ENCODE peak calls at places on chromosomes 5 and 9, in four cellular contexts. J, R, X and O are unnamed samples.

GRCh38 chr5:14295610-14296009 is 152.5 kb downstream of the TRIO start:
- DNase-seq in J (no peak), R (no peak), X (no peak), O (no peak)

GRCh38 chr5:150458819-150459557 is 9.4 kb upstream of the RPS14 start:
- DNase-seq in J (peak; percentile 90), R (peak; percentile 90), X (peak; percentile 75), O (peak; percentile 74)

GRCh38 chr5:155943516-155944407 is 383.2 kb upstream of the SGCD start:
- DNase-seq in J (peak; percentile 2), R (peak; percentile 14), X (peak; percentile 71), O (peak; percentile 81)

GRCh38 chr5:53557386-53557785 is 3.1 kb upstream of the NDUFS4 start:
- DNase-seq in J (peak; percentile 28), R (no peak), X (no peak), O (peak; percentile 62)

GRCh38 chr9:3773661-3774060 is 247.9 kb upstream of the RFX3 start:
- DNase-seq in J (no peak), R (no peak), X (no peak), O (no peak)

GRCh38 chr9:134026561-134026960 is 1.3 kb downstream of the BRD3OS start:
- DNase-seq in J (no peak), R (no peak), X (no peak), O (no peak)

GRCh38 chr9:107975426-107976010 is 485.9 kb upstream of the KLF4 start:
- DNase-seq in J (no peak), R (no peak), X (no peak), O (no peak)

GRCh38 chr9:125472926-125473701 is 211.5 kb downstream of the GAPVD1 start:
- DNase-seq in J (no peak), R (no peak), X (peak; percentile 57), O (peak; percentile 53)

GRCh38 chr5:130488252-130488651 is 584.0 kb downstream of the CHSY3 start:
- DNase-seq in J (no peak), R (no peak), X (no peak), O (no peak)

GRCh38 chr5:126015244-126016054 is 407.8 kb upstream of the GRAMD2B start:
- DNase-seq in J (peak; percentile 35), R (no peak), X (peak; percentile 84), O (peak; percentile 50)

GRCh38 chr5:135559342-135559741 is 19.4 kb downstream of the CXCL14 start:
- DNase-seq in J (peak; percentile 19), R (no peak), X (peak; percentile 71), O (no peak)

GRCh38 chr9:133149130-133150015 is 14.3 kb downstream of the GBGT1 start:
- DNase-seq in J (peak; percentile 90), R (peak; percentile 96), X (peak; percentile 92), O (peak; percentile 96)

GRCh38 chr5:120806132-120806531 is 342.0 kb downstream of the PRR16 start:
- DNase-seq in J (no peak), R (no peak), X (no peak), O (peak; percentile 53)

GRCh38 chr5:175680020-175680419 is 22.1 kb downstream of the HRH2 start:
- DNase-seq in J (no peak), R (no peak), X (no peak), O (no peak)

GRCh38 chr9:71285191-71285656 is 163.8 kb upstream of the TRPM3 start:
- DNase-seq in J (peak; percentile 72), R (peak; percentile 49), X (peak; percentile 73), O (peak; percentile 69)

GRCh38 chr5:68652507-68652906 is 437.0 kb downstream of the PIK3R1 start:
- DNase-seq in J (peak; percentile 53), R (no peak), X (no peak), O (peak; percentile 44)

GRCh38 chr5:158233735-158234322 is 374.9 kb upstream of the CLINT1 start:
- DNase-seq in J (no peak), R (no peak), X (no peak), O (no peak)

GRCh38 chr5:160956011-160956410 is 104.0 kb upstream of the ATP10B start:
- DNase-seq in J (no peak), R (no peak), X (no peak), O (no peak)

GRCh38 chr9:121725008-121725795 is 73.8 kb downstream of the DAB2IP start:
- DNase-seq in J (no peak), R (no peak), X (no peak), O (peak; percentile 100)

GRCh38 chr5:176632777-176633176 is 2.3 kb downstream of the EIF4E1B start:
- DNase-seq in J (no peak), R (no peak), X (no peak), O (no peak)

GRCh38 chr5:172897691-172898512 is 61.3 kb upstream of the RPL26L1 start:
- DNase-seq in J (peak; percentile 31), R (no peak), X (no peak), O (peak; percentile 95)

GRCh38 chr9:71683598-71684235 is 84.6 kb downstream of the CEMIP2 start:
- DNase-seq in J (peak; percentile 46), R (no peak), X (peak; percentile 72), O (peak; percentile 78)

GRCh38 chr5:67659288-67659687 is 462.7 kb upstream of the CD180 start:
- DNase-seq in J (no peak), R (no peak), X (no peak), O (no peak)

GRCh38 chr9:92749934-92750315 is 14.7 kb downstream of the BICD2 start:
- DNase-seq in J (no peak), R (no peak), X (peak; percentile 76), O (no peak)

GRCh38 chr9:95370064-95370463 is 52.6 kb upstream of the FANCC start:
- DNase-seq in J (no peak), R (no peak), X (no peak), O (no peak)

GRCh38 chr5:152701305-152701704 is 296.2 kb upstream of the NMUR2 start:
- DNase-seq in J (no peak), R (no peak), X (no peak), O (no peak)

GRCh38 chr9:26723486-26723885 is 169.1 kb downstream of the CAAP1 start:
- DNase-seq in J (peak; percentile 57), R (peak; percentile 5), X (peak; percentile 85), O (peak; percentile 44)

GRCh38 chr5:130471-131175 is 38.7 kb downstream of the PLEKHG4B start:
- DNase-seq in J (no peak), R (no peak), X (no peak), O (peak; percentile 63)

GRCh38 chr5:10987291-10987806 is 226.3 kb upstream of the DAP start:
- DNase-seq in J (no peak), R (no peak), X (no peak), O (peak; percentile 3)

GRCh38 chr5:111775224-111775623 is 18.2 kb upstream of the NREP start:
- DNase-seq in J (no peak), R (no peak), X (peak; percentile 22), O (peak; percentile 29)

GRCh38 chr9:33288828-33289483 is 1.4 kb upstream of the NFX1 start:
- DNase-seq in J (no peak), R (no peak), X (no peak), O (no peak)

GRCh38 chr9:33289936-33290246 is 425 bp upstream of the NFX1 start:
- DNase-seq in J (no peak), R (no peak), X (no peak), O (no peak)

GRCh38 chr9:33290994-33291397 is 680 bp downstream of the NFX1 start:
- DNase-seq in J (no peak), R (no peak), X (no peak), O (no peak)

GRCh38 chr9:33289501-33289900 is 815 bp upstream of the NFX1 start:
- DNase-seq in J (no peak), R (no peak), X (peak; percentile 18), O (peak; percentile 43)

GRCh38 chr9:33290247-33290993 is at the start of gene NFX1:
- DNase-seq in J (peak; percentile 96), R (peak; percentile 90), X (peak; percentile 99), O (peak; percentile 99)
- H3K79me2 ChIP-seq in J (peaks cover 50% of the 10 kb centered on the region), R (peaks cover 41% of the 10 kb centered on the region), X (peaks cover 39% of the 10 kb centered on the region), O (peaks cover 46% of the 10 kb centered on the region)

GRCh38 chr5:1364211-1364610 is 19.3 kb upstream of the CLPTM1L start:
- DNase-seq in J (no peak), R (no peak), X (no peak), O (no peak)

GRCh38 chr5:1363581-1363980 is 18.7 kb upstream of the CLPTM1L start:
- DNase-seq in J (no peak), R (no peak), X (no peak), O (no peak)

GRCh38 chr5:1362242-1363015 is 17.5 kb upstream of the CLPTM1L start:
- DNase-seq in J (no peak), R (no peak), X (no peak), O (no peak)

GRCh38 chr5:1360861-1361260 is 16.0 kb upstream of the CLPTM1L start:
- DNase-seq in J (no peak), R (no peak), X (no peak), O (no peak)

DNA sequence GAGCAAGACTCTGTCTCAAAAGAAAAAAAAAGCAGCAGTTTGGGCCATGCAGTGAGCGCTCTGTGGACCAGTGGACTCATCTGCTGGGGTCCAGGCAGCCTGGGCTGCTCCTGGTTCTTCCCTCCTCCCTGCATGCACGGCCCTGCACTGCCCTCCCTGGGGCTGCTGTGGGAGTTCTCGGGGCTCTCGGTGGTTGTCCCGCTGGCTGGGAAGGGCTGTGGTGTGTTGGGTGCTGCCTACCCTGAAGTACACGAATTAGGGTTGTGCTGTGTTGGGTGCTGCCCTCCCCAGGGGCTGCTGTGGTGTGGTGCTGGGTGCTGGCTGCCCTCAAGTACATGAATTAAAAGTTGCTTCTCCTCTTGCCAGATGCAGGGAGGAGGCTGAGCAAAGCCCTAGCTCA is 18.3 kb upstream of the CLPTM1L start:
- DNase-seq in J (no peak), R (no peak), X (no peak), O (no peak)
- H3K79me2 ChIP-seq in J (no peaks in the 10 kb centered on the region), R (no peaks in the 10 kb centered on the region), X (no peaks in the 10 kb centered on the region), O (no peaks in the 10 kb centered on the region)

DNA sequence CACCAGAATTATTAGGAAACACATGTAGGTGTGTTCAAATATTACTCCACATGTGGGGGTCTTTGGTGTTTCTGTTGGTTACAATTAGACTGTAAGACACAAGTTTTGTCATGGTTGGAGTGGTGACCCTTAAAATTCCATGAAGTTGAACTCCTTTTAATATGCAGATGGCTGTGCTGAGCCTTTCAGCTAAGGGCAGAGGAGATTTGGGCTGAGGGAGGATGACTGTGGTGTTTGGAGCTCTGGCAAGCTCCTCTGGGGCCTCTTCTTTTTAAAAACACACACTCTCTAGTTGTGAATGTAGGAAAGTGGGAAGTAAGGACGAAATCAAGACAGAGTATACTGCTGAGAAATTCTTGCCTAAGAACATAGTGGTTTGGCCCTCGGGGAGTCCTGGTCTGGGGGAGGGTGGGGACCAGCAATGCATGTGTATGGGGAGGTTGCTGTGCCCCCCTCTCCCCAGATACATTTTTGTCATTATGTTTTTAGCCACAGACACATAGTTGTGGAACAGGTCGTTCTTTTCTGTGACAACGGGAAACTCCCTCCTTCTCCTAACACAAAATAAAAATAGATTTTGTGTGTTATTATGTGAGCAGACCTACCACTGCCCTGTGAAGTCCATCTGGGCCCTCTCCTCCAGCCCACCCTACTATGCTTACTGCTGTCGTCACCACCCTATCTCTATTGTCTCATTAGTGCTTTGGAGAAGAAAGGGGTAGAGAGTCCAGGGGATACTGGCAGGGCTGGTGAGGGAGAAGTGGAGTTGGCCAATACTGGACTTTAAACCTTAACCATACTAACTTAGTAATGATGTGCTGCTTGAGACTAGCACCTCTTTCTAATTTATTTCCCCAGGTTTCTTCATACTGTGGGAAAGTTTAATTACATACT is 10.0 kb downstream of the SMARCA2 start:
- DNase-seq in J (no peak), R (no peak), X (no peak), O (no peak)
- H3K79me2 ChIP-seq in J (peaks cover 60% of the 10 kb centered on the region), R (no peaks in the 10 kb centered on the region), X (no peaks in the 10 kb centered on the region), O (peaks cover 100% of the 10 kb centered on the region)

DNA sequence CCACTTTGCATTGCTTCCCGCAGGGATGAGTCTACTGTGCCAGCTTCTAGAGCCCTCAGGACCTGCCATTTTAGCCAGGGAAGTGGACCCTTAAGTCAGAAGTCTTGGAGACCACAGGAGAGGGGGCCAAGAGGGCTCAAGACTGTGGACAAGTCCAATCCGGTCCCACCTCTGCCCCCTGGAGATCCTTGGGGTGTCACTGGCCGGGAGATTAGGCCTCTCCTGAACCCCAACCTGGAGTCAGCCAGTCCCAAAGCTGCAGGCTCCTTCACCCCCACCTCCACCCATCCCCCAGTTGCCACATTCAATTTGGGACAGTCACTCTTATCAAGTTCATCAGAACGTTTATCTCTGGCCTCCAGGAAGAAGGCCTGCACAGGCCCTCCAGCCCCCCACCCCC is 316 bp downstream of the SLC23A1 start:
- DNase-seq in J (no peak), R (no peak), X (no peak), O (no peak)
- H3K79me2 ChIP-seq in J (no peaks in the 10 kb centered on the region), R (no peaks in the 10 kb centered on the region), X (no peaks in the 10 kb centered on the region), O (no peaks in the 10 kb centered on the region)